ENCODE peak calls at places on chromosomes 13 and 19, in eight cellular contexts. V is islet precursor cell, U is right lobe of liver, H is H9, E is HTR-8/SVneo, F is B cell, G is HEK293T, Z is HS-5. Y is an unnamed sample.
A peak's percentile ranks its signal among the peaks of the same experiment; 100 is the strongest.

GRCh38 chr19:33273881-33274662 is 28.3 kb downstream of the CEBPA start:
- DNase-seq in V (peak; percentile 84), U (peak; percentile 77), H (no peak), E (peak; percentile 40), F (no peak), G (no peak), Z (no peak), Y (peak; percentile 24)

GRCh38 chr13:101727118-101727517 is 274.6 kb downstream of the ITGBL1 start:
- DNase-seq in V (no peak), U (no peak), H (no peak), E (no peak), F (no peak), G (no peak), Z (no peak), Y (no peak)

GRCh38 chr19:17751103-17751911 is at the start of gene FCHO1:
- DNase-seq in V (no peak), U (no peak), H (no peak), E (no peak), F (peak; percentile 95), G (no peak), Z (no peak), Y (no peak)

GRCh38 chr13:107476068-107476467 is 739.3 kb downstream of the LIG4 start:
- DNase-seq in V (no peak), U (no peak), H (no peak), E (no peak), F (no peak), G (no peak), Z (no peak), Y (no peak)

GRCh38 chr13:47426126-47426849 is 529.4 kb upstream of the HTR2A start:
- DNase-seq in V (no peak), U (no peak), H (no peak), E (no peak), F (no peak), G (no peak), Z (peak; percentile 14), Y (no peak)

GRCh38 chr19:14432817-14433453 is at the start of gene PKN1:
- DNase-seq in V (no peak), U (no peak), H (peak; percentile 67), E (peak; percentile 82), F (peak; percentile 54), G (peak; percentile 82), Z (no peak), Y (no peak)

GRCh38 chr13:110340812-110341444 is 33.8 kb downstream of the COL4A2 start:
- DNase-seq in V (peak; percentile 90), U (peak; percentile 54), H (no peak), E (peak; percentile 18), F (no peak), G (no peak), Z (no peak), Y (no peak)

GRCh38 chr13:19597523-19597922 is 35.9 kb upstream of the MPHOSPH8 start:
- DNase-seq in V (no peak), U (no peak), H (no peak), E (no peak), F (no peak), G (no peak), Z (peak; percentile 48), Y (no peak)

GRCh38 chr19:55259540-55260210 is 858 bp upstream of the PPP6R1 start:
- DNase-seq in V (no peak), U (peak; percentile 56), H (no peak), E (no peak), F (no peak), G (no peak), Z (no peak), Y (no peak)

GRCh38 chr19:7115721-7116120 is 46.2 kb downstream of the ZNF557 start:
- DNase-seq in V (no peak), U (no peak), H (no peak), E (no peak), F (no peak), G (no peak), Z (no peak), Y (no peak)

GRCh38 chr13:44414771-44415170 is 41.1 kb downstream of the SERP2 start:
- DNase-seq in V (no peak), U (no peak), H (no peak), E (no peak), F (no peak), G (no peak), Z (no peak), Y (no peak)

GRCh38 chr13:107392205-107392604 is 823.1 kb downstream of the LIG4 start:
- DNase-seq in V (peak; percentile 70), U (no peak), H (no peak), E (no peak), F (no peak), G (no peak), Z (no peak), Y (no peak)

GRCh38 chr19:21474671-21475181 is 30.7 kb upstream of the ZNF429 start:
- DNase-seq in V (peak; percentile 97), U (peak; percentile 72), H (peak; percentile 95), E (peak; percentile 43), F (peak; percentile 67), G (no peak), Z (no peak), Y (no peak)

GRCh38 chr19:10660346-10660745 is 6.2 kb downstream of the ILF3 start:
- DNase-seq in V (no peak), U (no peak), H (no peak), E (no peak), F (no peak), G (no peak), Z (no peak), Y (no peak)

GRCh38 chr13:31314961-31315360 is 115.2 kb downstream of the B3GLCT start:
- DNase-seq in V (no peak), U (no peak), H (no peak), E (no peak), F (no peak), G (no peak), Z (no peak), Y (no peak)

GRCh38 chr13:39350461-39350881 is 252.5 kb downstream of the LHFPL6 start:
- DNase-seq in V (no peak), U (no peak), H (no peak), E (no peak), F (no peak), G (no peak), Z (no peak), Y (no peak)

GRCh38 chr13:48318714-48319457 is 15.3 kb downstream of the RB1 start:
- DNase-seq in V (no peak), U (no peak), H (no peak), E (no peak), F (no peak), G (no peak), Z (no peak), Y (no peak)

GRCh38 chr13:111901301-111901905 is 165.5 kb upstream of the SOX1 start:
- DNase-seq in V (peak; percentile 44), U (peak; percentile 28), H (peak; percentile 17), E (no peak), F (no peak), G (no peak), Z (no peak), Y (no peak)

GRCh38 chr13:26561636-26562537 is 4.4 kb downstream of the WASF3 start:
- DNase-seq in V (peak; percentile 56), U (no peak), H (no peak), E (no peak), F (no peak), G (no peak), Z (no peak), Y (no peak)

GRCh38 chr19:10096615-10096963 is 5.9 kb downstream of the ANGPTL6 start:
- DNase-seq in V (no peak), U (peak; percentile 57), H (no peak), E (no peak), F (no peak), G (no peak), Z (no peak), Y (no peak)

GRCh38 chr13:79710376-79710775 is 229.4 kb downstream of the NDFIP2 start:
- DNase-seq in V (no peak), U (no peak), H (no peak), E (peak; percentile 3), F (no peak), G (no peak), Z (peak; percentile 8), Y (no peak)

GRCh38 chr19:42176990-42177685 is 40.3 kb downstream of the DEDD2 start:
- DNase-seq in V (peak; percentile 89), U (no peak), H (peak; percentile 79), E (peak; percentile 64), F (peak; percentile 71), G (peak; percentile 82), Z (no peak), Y (peak; percentile 18)

GRCh38 chr19:6378036-6378435 is 2.3 kb upstream of the PSPN start:
- DNase-seq in V (peak; percentile 96), U (no peak), H (no peak), E (no peak), F (no peak), G (no peak), Z (no peak), Y (no peak)